ENCODE peak calls at places on chromosomes 7 and 10, in seven cellular contexts. R, G, Q, M, V, K and I are unnamed samples. For H3K36me3, the result is how much of the 10 kb centered on the place peaks cover.

GRCh38 chr10:89563861-89564478 is 28.6 kb upstream of the SLC16A12 start:
- DNase-seq in R (peak), G (peak), Q (peak), M (no peak), V (peak), K (peak), I (no peak)

GRCh38 chr7:30751696-30752273 is at the start of gene INMT:
- DNase-seq in R (no peak), G (no peak), Q (no peak), M (no peak), V (no peak), K (no peak), I (no peak)

GRCh38 chr7:29953735-29954347 is 35.8 kb downstream of the SCRN1 start:
- DNase-seq in R (no peak), G (no peak), Q (no peak), M (no peak), V (no peak), K (no peak), I (no peak)

GRCh38 chr7:105652359-105652993 is 71.2 kb upstream of the EFCAB10 start:
- DNase-seq in R (peak), G (peak), Q (peak), M (peak), V (peak), K (peak), I (peak)

GRCh38 chr10:128007017-128007416 is 100.1 kb downstream of the PTPRE start:
- DNase-seq in R (no peak), G (no peak), Q (no peak), M (no peak), V (no peak), K (no peak), I (no peak)

GRCh38 chr10:78630944-78631838 is 437.6 kb upstream of the ZMIZ1 start:
- DNase-seq in R (no peak), G (no peak), Q (no peak), M (no peak), V (no peak), K (peak), I (no peak)

GRCh38 chr7:28981282-28981555 is 23.1 kb upstream of the TRIL start:
- DNase-seq in R (no peak), G (no peak), Q (no peak), M (no peak), V (no peak), K (no peak), I (no peak)

GRCh38 chr10:76049581-76050290 is 618.3 kb downstream of the LRMDA start:
- DNase-seq in R (no peak), G (no peak), Q (no peak), M (no peak), V (no peak), K (no peak), I (no peak)

GRCh38 chr7:7934945-7935344 is 33.7 kb upstream of the GLCCI1 start:
- DNase-seq in R (no peak), G (no peak), Q (no peak), M (no peak), V (no peak), K (no peak), I (no peak)

GRCh38 chr10:91632671-91633550 is at the start of gene PPP1R3C:
- DNase-seq in R (peak), G (peak), Q (peak), M (peak), V (peak), K (peak), I (peak)

GRCh38 chr7:15561840-15562239 is at the start of gene AGMO:
- DNase-seq in R (peak), G (no peak), Q (peak), M (peak), V (no peak), K (no peak), I (peak)

GRCh38 chr10:87658383-87658795 is 1.3 kb upstream of the PAPSS2 start:
- DNase-seq in R (no peak), G (no peak), Q (no peak), M (no peak), V (no peak), K (peak), I (no peak)

GRCh38 chr10:49398000-49398861 is 2.3 kb upstream of the DRGX start:
- DNase-seq in R (peak), G (peak), Q (peak), M (peak), V (no peak), K (peak), I (peak)

GRCh38 chr7:47304727-47305719 is 276.9 kb downstream of the TNS3 start:
- DNase-seq in R (peak), G (no peak), Q (no peak), M (no peak), V (no peak), K (no peak), I (no peak)

GRCh38 chr10:95467162-95467599 is 94.0 kb downstream of the SORBS1 start:
- DNase-seq in R (peak), G (no peak), Q (peak), M (peak), V (no peak), K (no peak), I (peak)

GRCh38 chr10:76125900-76126299 is 694.5 kb downstream of the LRMDA start:
- DNase-seq in R (no peak), G (no peak), Q (no peak), M (no peak), V (peak), K (no peak), I (no peak)

GRCh38 chr10:132523561-132524442 is 13.8 kb upstream of the INPP5A start:
- DNase-seq in R (no peak), G (no peak), Q (no peak), M (no peak), V (no peak), K (no peak), I (peak)

GRCh38 chr7:44103941-44104879 is at the start of gene AEBP1:
- DNase-seq in R (no peak), G (no peak), Q (peak), M (no peak), V (no peak), K (no peak), I (peak)

GRCh38 chr10:131238669-131239280 is 72.7 kb downstream of the TCERG1L start:
- DNase-seq in R (no peak), G (no peak), Q (no peak), M (no peak), V (no peak), K (no peak), I (no peak)

GRCh38 chr7:3893789-3894153 is 592.7 kb downstream of the SDK1 start:
- DNase-seq in R (no peak), G (no peak), Q (no peak), M (no peak), V (no peak), K (no peak), I (no peak)

GRCh38 chr7:149532654-149533053 is 35.0 kb upstream of the ZNF746 start:
- DNase-seq in R (no peak), G (no peak), Q (no peak), M (no peak), V (no peak), K (no peak), I (no peak)

GRCh38 chr7:129845178-129845971 is 107.4 kb downstream of the UBE2H start:
- DNase-seq in R (no peak), G (no peak), Q (no peak), M (no peak), V (no peak), K (peak), I (no peak)

GRCh38 chr10:5528989-5529701 is 4.4 kb downstream of the CALML3 start:
- DNase-seq in R (no peak), G (no peak), Q (no peak), M (no peak), V (no peak), K (no peak), I (no peak)

GRCh38 chr10:593421-593820 is 96.0 kb downstream of the DIP2C start:
- DNase-seq in R (no peak), G (no peak), Q (no peak), M (no peak), V (no peak), K (no peak), I (no peak)

GRCh38 chr7:13327669-13328068 is 640.2 kb downstream of the ARL4A start:
- DNase-seq in R (no peak), G (no peak), Q (no peak), M (no peak), V (no peak), K (peak), I (no peak)

GRCh38 chr10:5094265-5095205 is at the start of gene AKR1C3:
- DNase-seq in R (peak), G (peak), Q (peak), M (no peak), V (no peak), K (peak), I (no peak)

GRCh38 chr7:26081627-26082026 is 70.4 kb upstream of the NFE2L3 start:
- DNase-seq in R (peak), G (no peak), Q (peak), M (no peak), V (no peak), K (no peak), I (no peak)

GRCh38 chr7:93044147-93044810 is 73.5 kb downstream of the SAMD9 start:
- DNase-seq in R (no peak), G (no peak), Q (no peak), M (no peak), V (peak), K (peak), I (no peak)

GRCh38 chr7:105906690-105907089 is 30.3 kb upstream of the ATXN7L1 start:
- DNase-seq in R (no peak), G (no peak), Q (no peak), M (no peak), V (no peak), K (peak), I (no peak)

DNA sequence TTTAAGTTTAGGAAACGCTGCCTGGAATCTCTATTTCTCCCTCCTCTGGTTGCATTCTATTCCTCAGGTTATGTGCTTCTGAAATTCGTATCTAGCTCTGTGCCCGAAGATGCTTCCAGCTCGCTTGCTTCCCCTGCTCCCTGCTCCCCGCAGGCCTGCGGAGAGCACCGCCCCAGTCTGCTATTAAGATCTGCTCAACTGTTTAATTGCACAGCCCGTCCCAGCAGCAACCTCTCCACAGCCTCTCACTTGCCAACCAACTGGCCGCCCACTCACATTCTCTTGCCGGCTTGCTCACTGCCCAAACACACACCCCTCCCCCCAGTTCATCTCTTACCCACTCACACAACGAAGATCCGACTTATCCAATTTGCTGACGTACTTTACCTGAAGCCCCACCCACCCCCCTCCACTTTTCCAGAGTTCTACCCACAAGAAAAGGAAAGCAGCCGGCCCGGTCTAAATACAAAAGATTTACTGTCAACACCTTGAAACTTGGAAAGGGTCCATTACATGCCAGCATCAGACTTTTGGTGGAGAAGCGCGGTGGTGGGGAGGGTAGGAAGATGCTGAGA is 167.3 kb upstream of the KLF14 start:
- DNase-seq in R (peak), G (no peak), Q (peak), M (peak), V (no peak), K (peak), I (peak)
- H3K36me3 ChIP-seq in R (under half), G (under half), Q (under half), M (under half), V (half or more), K (half or more), I (under half)

DNA sequence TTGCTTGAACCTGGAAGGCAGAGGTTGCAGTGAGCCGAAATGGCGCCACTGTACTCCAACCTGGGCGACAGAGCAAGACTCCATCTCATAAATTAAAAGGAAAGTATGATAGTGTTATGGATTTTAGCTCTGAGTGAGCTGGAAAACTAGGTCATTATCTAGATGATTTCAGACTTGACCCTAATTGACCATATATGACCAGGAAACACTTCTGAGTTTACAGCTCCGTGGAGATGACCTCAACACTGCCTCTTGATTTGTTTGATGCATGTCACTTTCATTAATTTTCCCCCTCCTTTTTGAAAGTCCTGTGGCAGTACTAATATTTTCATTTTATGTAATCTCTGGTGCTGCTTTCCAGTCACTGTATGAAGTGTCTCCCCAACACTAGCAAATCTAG is 7.8 kb upstream of the SEC61A2 start:
- DNase-seq in R (no peak), G (no peak), Q (no peak), M (no peak), V (no peak), K (no peak), I (no peak)
- H3K36me3 ChIP-seq in R (under half), G (under half), Q (under half), M (under half), V (under half), K (under half), I (half or more)

GRCh38 chr7:5206686-5207085 is 16.7 kb downstream of the WIPI2 start:
- DNase-seq in R (no peak), G (no peak), Q (no peak), M (no peak), V (no peak), K (no peak), I (no peak)
- H3K36me3 ChIP-seq in R (under half), G (under half), Q (under half), M (under half), V (under half), K (under half), I (under half)

DNA sequence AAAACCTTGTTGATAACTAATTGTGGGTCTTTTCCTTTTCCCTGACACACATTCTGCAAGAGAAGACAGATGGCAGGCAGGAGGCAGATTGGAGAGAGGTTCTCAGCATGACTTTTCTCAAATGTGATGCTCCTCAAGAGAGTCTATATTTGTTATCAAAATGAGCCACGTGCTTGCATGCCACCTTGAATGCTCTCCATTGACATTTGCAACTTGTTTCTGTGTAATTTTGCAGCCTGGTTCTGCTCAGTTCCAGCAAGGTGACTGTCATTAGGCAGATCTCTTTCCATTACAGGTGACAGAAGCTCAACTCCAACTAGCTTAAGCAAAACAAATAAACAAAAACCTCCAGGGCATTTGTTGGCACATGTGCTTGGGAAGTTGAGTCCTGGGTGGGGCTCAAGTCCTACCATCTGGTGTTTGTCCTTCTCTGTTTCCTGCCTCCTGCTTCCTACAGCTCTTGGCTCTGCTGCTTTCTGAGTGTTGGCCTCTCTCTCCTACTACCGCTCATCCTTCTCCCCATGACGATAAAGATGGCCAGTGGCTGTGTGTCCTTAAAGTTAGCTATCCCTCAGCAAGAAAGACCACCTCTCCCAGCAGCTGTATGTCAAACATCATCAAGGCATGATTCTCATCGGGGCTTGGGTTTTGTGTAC is 56.7 kb downstream of the GRK5 start:
- DNase-seq in R (no peak), G (no peak), Q (no peak), M (no peak), V (no peak), K (no peak), I (no peak)
- H3K36me3 ChIP-seq in R (under half), G (under half), Q (under half), M (under half), V (under half), K (under half), I (under half)

GRCh38 chr10:38119038-38119437 is 24.9 kb downstream of the ZNF37A start:
- DNase-seq in R (no peak), G (no peak), Q (no peak), M (no peak), V (no peak), K (no peak), I (no peak)

DNA sequence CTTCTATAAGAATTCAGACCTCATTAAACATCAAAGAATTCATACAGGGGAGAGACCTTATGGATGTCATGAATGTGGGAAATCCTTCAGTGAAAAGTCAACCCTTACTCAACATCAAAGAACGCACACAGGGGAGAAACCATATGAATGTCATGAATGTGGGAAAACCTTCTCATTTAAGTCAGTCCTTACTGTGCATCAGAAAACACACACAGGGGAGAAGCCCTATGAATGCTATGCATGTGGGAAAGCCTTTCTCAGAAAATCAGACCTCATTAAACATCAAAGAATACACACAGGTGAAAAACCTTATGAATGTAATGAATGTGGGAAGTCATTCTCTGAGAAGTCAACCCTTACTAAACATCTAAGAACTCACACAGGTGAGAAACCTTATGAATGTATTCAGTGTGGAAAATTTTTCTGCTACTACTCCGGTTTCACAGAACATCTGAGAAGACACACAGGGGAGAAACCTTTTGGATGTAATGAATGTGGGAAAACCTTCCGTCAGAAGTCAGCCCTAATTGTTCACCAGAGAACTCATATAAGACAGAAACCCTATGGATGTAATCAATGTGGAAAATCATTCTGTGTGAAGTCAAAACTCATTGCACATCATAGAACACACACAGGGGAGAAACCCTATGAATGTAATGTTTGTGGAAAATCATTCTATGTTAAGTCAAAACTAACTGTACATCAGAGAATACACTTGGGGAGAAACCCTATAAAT is 24.1 kb downstream of the ZNF37A start:
- DNase-seq in R (no peak), G (no peak), Q (no peak), M (no peak), V (no peak), K (peak), I (no peak)
- H3K36me3 ChIP-seq in R (under half), G (under half), Q (under half), M (under half), V (under half), K (under half), I (under half)

GRCh38 chr10:7354330-7355047 is 56.3 kb downstream of the SFMBT2 start:
- DNase-seq in R (no peak), G (no peak), Q (peak), M (no peak), V (peak), K (peak), I (no peak)

GRCh38 chr10:7350541-7351195 is 60.2 kb downstream of the SFMBT2 start:
- DNase-seq in R (no peak), G (no peak), Q (no peak), M (no peak), V (no peak), K (no peak), I (no peak)

GRCh38 chr10:7357193-7357592 is 53.6 kb downstream of the SFMBT2 start:
- DNase-seq in R (no peak), G (no peak), Q (no peak), M (no peak), V (no peak), K (no peak), I (no peak)

DNA sequence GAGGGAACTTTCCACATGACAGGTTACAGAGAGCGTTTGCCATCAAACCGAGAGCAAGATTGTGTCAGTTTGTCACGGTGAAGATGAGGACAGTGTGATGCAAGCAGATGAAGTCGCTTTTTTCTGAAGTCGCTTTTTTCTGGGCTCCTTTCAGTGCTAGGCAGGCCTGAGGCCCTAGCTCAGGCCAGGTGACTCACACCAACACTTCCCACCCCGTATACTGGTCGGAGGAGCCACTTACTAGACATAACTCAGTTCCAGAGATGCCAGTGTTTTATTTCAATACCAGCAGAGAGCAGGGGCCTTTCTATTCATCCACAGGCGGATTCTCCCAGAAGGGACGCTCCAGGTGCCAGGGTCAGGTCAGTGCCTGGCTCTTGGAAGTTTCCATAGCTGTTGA is 58.9 kb downstream of the SFMBT2 start:
- DNase-seq in R (no peak), G (no peak), Q (no peak), M (no peak), V (no peak), K (peak), I (no peak)
- H3K36me3 ChIP-seq in R (under half), G (under half), Q (under half), M (under half), V (under half), K (under half), I (under half)

GRCh38 chr7:151119055-151119415 is 32.8 kb downstream of the AGAP3 start:
- DNase-seq in R (no peak), G (no peak), Q (no peak), M (no peak), V (no peak), K (no peak), I (no peak)
- H3K36me3 ChIP-seq in R (under half), G (under half), Q (under half), M (under half), V (under half), K (half or more), I (half or more)